ENCODE peak calls at places on chromosomes 2 and 18, in seven cellular contexts. T is IMR-90, K is H1, V is neuronal stem cell, B is mesendoderm, U is H9, X is trophoblast cell. Q is an unnamed sample.

GRCh38 chr2:219951111-219951510 is 323.7 kb downstream of the SLC4A3 start:
- DNase-seq in K (no peak), V (no peak), B (no peak), U (no peak), T (no peak), X (no peak), Q (no peak)

GRCh38 chr2:178807227-178808008 is at the start of gene TTN:
- DNase-seq in K (no peak), T (no peak), U (no peak), V (no peak), X (no peak), B (no peak), Q (no peak)

GRCh38 chr2:11837875-11838734 is 91.7 kb downstream of the LPIN1 start:
- DNase-seq in T (no peak), B (no peak), X (no peak), V (no peak), K (no peak), U (no peak), Q (no peak)

GRCh38 chr2:40937284-40937683 is 485.4 kb upstream of the SLC8A1 start:
- DNase-seq in T (no peak), K (no peak), U (no peak), V (no peak), B (no peak), X (no peak), Q (no peak)

GRCh38 chr2:189639003-189639609 is 22.2 kb upstream of the ASNSD1 start:
- DNase-seq in V (no peak), T (no peak), B (peak), U (no peak), K (no peak), X (peak), Q (no peak)

GRCh38 chr2:15869871-15870270 is 70.5 kb upstream of the MYCN start:
- DNase-seq in X (no peak), V (no peak), B (no peak), T (no peak), U (no peak), K (no peak), Q (no peak)

GRCh38 chr18:55252053-55252675 is 292.9 kb upstream of the CCDC68 start:
- DNase-seq in V (no peak), K (no peak), X (no peak), U (no peak), T (no peak), B (no peak), Q (no peak)

GRCh38 chr2:189517847-189518535 is 62.6 kb downstream of the SLC40A1 start:
- DNase-seq in K (no peak), V (no peak), B (no peak), U (no peak), X (no peak), T (peak), Q (peak)

GRCh38 chr2:168494190-168494711 is 38.2 kb downstream of the CERS6 start:
- DNase-seq in U (peak), K (no peak), V (no peak), X (no peak), T (no peak), B (peak), Q (no peak)

GRCh38 chr2:157785866-157786662 is 90.1 kb downstream of the ACVR1 start:
- DNase-seq in V (no peak), X (no peak), U (no peak), T (peak), B (peak), K (no peak), Q (peak)

GRCh38 chr2:42834161-42834560 is 41.8 kb upstream of the HAAO start:
- DNase-seq in U (no peak), K (peak), X (no peak), V (no peak), T (no peak), B (no peak), Q (no peak)

GRCh38 chr2:234147335-234147861 is 96.9 kb downstream of the SPP2 start:
- DNase-seq in T (no peak), K (no peak), B (peak), X (no peak), V (no peak), U (no peak), Q (no peak)

GRCh38 chr18:48026216-48026615 is 95.8 kb upstream of the SMAD2 start:
- DNase-seq in X (no peak), T (no peak), B (no peak), V (no peak), K (no peak), U (no peak), Q (no peak)

GRCh38 chr2:179226203-179226960 is 38.2 kb downstream of the SESTD1 start:
- DNase-seq in B (no peak), X (no peak), V (no peak), U (no peak), T (no peak), K (no peak), Q (no peak)

GRCh38 chr2:73986085-73986680 is 1.5 kb downstream of the TET3 start:
- DNase-seq in V (no peak), U (no peak), K (no peak), B (no peak), T (no peak), X (no peak), Q (no peak)

GRCh38 chr2:236743623-236744280 is 174.1 kb downstream of the ACKR3 start:
- DNase-seq in V (no peak), U (no peak), B (no peak), X (no peak), K (no peak), T (peak), Q (peak)

GRCh38 chr2:152367547-152368250 is 32.7 kb downstream of the FMNL2 start:
- DNase-seq in B (no peak), V (no peak), X (no peak), T (peak), U (no peak), K (no peak), Q (peak)

GRCh38 chr2:218985021-218985324 is at the start of gene FEV:
- DNase-seq in X (no peak), B (no peak), K (no peak), U (no peak), T (no peak), V (no peak), Q (no peak)

GRCh38 chr18:6441201-6441600 is 26.5 kb upstream of the L3MBTL4 start:
- DNase-seq in B (no peak), V (no peak), T (no peak), X (no peak), K (no peak), U (no peak), Q (no peak)

GRCh38 chr2:138959031-138959430 is 178.8 kb upstream of the NXPH2 start:
- DNase-seq in T (no peak), B (no peak), V (no peak), X (no peak), K (no peak), U (no peak), Q (no peak)

GRCh38 chr2:215979615-215980014 is 33.7 kb downstream of the MREG start:
- DNase-seq in V (no peak), K (no peak), X (no peak), T (no peak), B (no peak), U (no peak), Q (peak)

GRCh38 chr2:164205347-164205746 is 415.9 kb downstream of the GRB14 start:
- DNase-seq in K (no peak), V (no peak), B (no peak), X (peak), U (no peak), T (peak), Q (peak)

GRCh38 chr18:48711651-48712486 is 173.0 kb downstream of the CTIF start:
- DNase-seq in K (no peak), U (peak), T (peak), X (no peak), V (peak), B (peak), Q (peak)

GRCh38 chr18:7272268-7273049 is 41.6 kb downstream of the LRRC30 start:
- DNase-seq in U (peak), X (peak), B (peak), V (peak), K (peak), T (peak), Q (peak)

GRCh38 chr2:96534701-96535181 is 1.8 kb upstream of the ARID5A start:
- DNase-seq in T (no peak), X (no peak), V (no peak), U (no peak), B (no peak), K (no peak), Q (no peak)

GRCh38 chr18:51051105-51051712 is 21.2 kb downstream of the SMAD4 start:
- DNase-seq in T (peak), V (peak), K (no peak), X (no peak), B (peak), U (no peak), Q (peak)

GRCh38 chr2:69375494-69376353 is 11.3 kb downstream of the GFPT1 start:
- DNase-seq in V (no peak), T (peak), B (peak), K (no peak), X (peak), U (no peak), Q (peak)

GRCh38 chr2:219769044-219770030 is 141.9 kb downstream of the SLC4A3 start:
- DNase-seq in K (no peak), T (peak), U (no peak), B (no peak), X (no peak), V (no peak), Q (no peak)

GRCh38 chr2:172552547-172553291 is 3.2 kb upstream of the PDK1 start:
- DNase-seq in T (peak), V (no peak), X (peak), U (no peak), K (no peak), B (no peak), Q (peak)

GRCh38 chr18:59268722-59269562 is 4.3 kb downstream of the RAX start:
- DNase-seq in B (peak), U (peak), X (no peak), T (no peak), K (peak), V (no peak), Q (peak)

GRCh38 chr2:212186166-212186565 is 352.4 kb downstream of the ERBB4 start:
- DNase-seq in V (no peak), K (no peak), U (no peak), T (no peak), X (no peak), B (no peak), Q (no peak)

GRCh38 chr2:225117061-225117716 is 74.9 kb upstream of the DOCK10 start:
- DNase-seq in K (no peak), T (peak), V (no peak), U (no peak), X (no peak), B (no peak), Q (no peak)

GRCh38 chr2:42859006-42859552 is 66.7 kb upstream of the HAAO start:
- DNase-seq in B (peak), K (peak), V (peak), T (peak), U (peak), X (peak), Q (peak)

GRCh38 chr2:176999331-176999730 is 213.3 kb upstream of the HNRNPA3 start:
- DNase-seq in B (peak), U (no peak), X (no peak), K (no peak), T (peak), V (no peak), Q (peak)

GRCh38 chr2:191748050-191748449 is 70.1 kb downstream of the NABP1 start:
- DNase-seq in U (no peak), B (no peak), V (no peak), X (peak), T (peak), K (no peak), Q (no peak)

GRCh38 chr2:42127425-42128424 is 41.4 kb upstream of the EML4 start:
- DNase-seq in U (no peak), X (no peak), V (no peak), T (no peak), B (no peak), K (no peak), Q (peak)

GRCh38 chr2:236661762-236662110 is 92.1 kb downstream of the ACKR3 start:
- DNase-seq in V (no peak), U (no peak), B (no peak), X (no peak), T (no peak), K (no peak), Q (no peak)

GRCh38 chr2:96636772-96637171 is 1.3 kb downstream of the KANSL3 start:
- DNase-seq in V (no peak), B (no peak), U (no peak), X (no peak), K (no peak), T (no peak), Q (no peak)

DNA sequence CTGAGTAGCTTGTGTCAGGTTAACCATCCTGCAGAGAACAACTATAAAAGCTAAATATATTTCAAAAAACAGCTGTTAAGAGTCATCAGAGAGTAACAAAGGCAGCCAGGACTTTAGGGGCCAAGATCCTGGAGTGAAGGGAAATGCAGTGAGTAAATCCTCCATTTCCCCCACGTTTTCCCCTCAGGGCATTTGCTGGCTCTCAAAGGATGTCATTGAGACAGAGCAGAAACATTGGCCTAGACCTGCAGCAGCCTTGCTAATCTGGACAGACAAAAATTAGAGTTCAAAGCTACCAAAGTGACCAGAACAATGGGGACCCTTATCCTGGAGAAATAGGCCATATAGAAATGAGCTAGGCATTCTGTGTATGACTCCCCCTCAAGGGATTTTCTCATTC is 21.1 kb upstream of the KLHL29 start:
- DNase-seq in B (peak), V (no peak), K (no peak), X (no peak), T (no peak), U (no peak), Q (no peak)
- H3K18ac ChIP-seq in B (no peak), V (no peak), K (no peak), X (no peak), T (no peak), U (no peak), Q (no peak)

GRCh38 chr18:3054214-3054613 is 41.3 kb upstream of the LPIN2 start:
- DNase-seq in K (no peak), U (no peak), X (no peak), B (no peak), T (no peak), V (no peak), Q (no peak)
- H3K18ac ChIP-seq in K (no peak), U (no peak), X (no peak), B (no peak), T (no peak), V (no peak), Q (no peak)

GRCh38 chr18:70985948-70986347 is 697.1 kb downstream of the SOCS6 start:
- DNase-seq in U (no peak), T (no peak), K (no peak), B (peak), V (no peak), X (no peak), Q (no peak)
- H3K18ac ChIP-seq in U (no peak), T (no peak), K (no peak), B (no peak), V (no peak), X (no peak), Q (no peak)

GRCh38 chr2:240447331-240447730 is 11.9 kb downstream of the GPC1 start:
- DNase-seq in V (no peak), U (no peak), K (no peak), T (no peak), B (no peak), X (no peak), Q (no peak)

GRCh38 chr2:240447934-240448333 is 12.5 kb downstream of the GPC1 start:
- DNase-seq in K (no peak), V (no peak), X (peak), U (no peak), B (no peak), T (no peak), Q (no peak)

GRCh38 chr2:240445961-240446538 is 10.6 kb downstream of the GPC1 start:
- DNase-seq in B (no peak), U (no peak), K (no peak), T (no peak), X (no peak), V (no peak), Q (no peak)

GRCh38 chr2:240448387-240449274 is 13.2 kb downstream of the GPC1 start:
- DNase-seq in U (no peak), V (no peak), B (no peak), K (no peak), X (peak), T (no peak), Q (no peak)

GRCh38 chr2:240446618-240447175 is 11.2 kb downstream of the GPC1 start:
- DNase-seq in U (no peak), B (no peak), X (no peak), T (no peak), K (no peak), V (no peak), Q (no peak)
- H3K18ac ChIP-seq in U (no peak), B (no peak), X (no peak), T (no peak), K (no peak), V (peak), Q (no peak)

GRCh38 chr2:241888641-241889040 is 19.1 kb downstream of the RTP5 start:
- DNase-seq in B (no peak), T (no peak), K (no peak), X (no peak), V (no peak), U (no peak), Q (no peak)

GRCh38 chr2:241892299-241893137 is 23.0 kb downstream of the RTP5 start:
- DNase-seq in V (no peak), K (no peak), U (no peak), T (no peak), X (peak), B (peak), Q (peak)

GRCh38 chr2:241891315-241891987 is 21.9 kb downstream of the RTP5 start:
- DNase-seq in X (no peak), V (no peak), K (no peak), B (no peak), T (no peak), U (no peak), Q (no peak)

GRCh38 chr2:241891988-241892298 is 22.4 kb downstream of the RTP5 start:
- DNase-seq in K (no peak), U (no peak), T (no peak), B (no peak), X (no peak), V (no peak), Q (no peak)

DNA sequence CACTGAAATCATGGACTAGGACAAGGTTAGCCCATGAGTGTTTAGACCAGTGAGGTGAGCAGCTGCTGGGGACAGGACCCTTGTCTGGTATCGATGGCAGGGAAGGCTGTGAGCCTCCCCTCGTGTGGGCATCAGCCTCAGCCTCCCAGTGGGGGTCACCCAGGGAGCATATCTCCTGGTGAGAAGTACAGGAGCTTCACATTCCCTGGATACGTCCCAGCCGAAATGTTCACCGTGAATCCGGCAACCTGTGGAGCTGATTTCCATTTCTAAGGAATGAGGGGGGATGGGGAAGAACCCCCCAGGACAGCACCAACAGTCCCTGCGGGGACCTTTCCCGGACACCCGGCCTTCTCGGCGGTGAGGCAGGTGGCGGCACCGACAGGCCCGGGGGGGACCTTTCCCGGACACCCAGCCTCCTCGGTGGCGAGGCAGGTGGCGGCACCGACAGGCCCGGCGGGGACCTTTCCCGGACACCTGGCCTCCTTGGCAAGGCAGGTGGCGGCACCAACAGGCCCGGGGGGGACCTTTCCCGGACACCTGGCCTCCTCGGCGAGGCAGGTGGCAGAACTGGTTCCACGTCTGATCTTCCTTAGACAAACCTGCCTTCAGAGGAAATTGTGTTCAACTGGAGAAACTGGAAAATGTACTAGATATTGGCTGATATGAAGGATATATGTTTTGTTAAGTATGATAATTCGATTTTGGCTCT is 21.2 kb downstream of the RTP5 start:
- DNase-seq in B (no peak), X (peak), U (no peak), T (no peak), V (no peak), K (no peak), Q (no peak)
- H3K18ac ChIP-seq in B (no peak), X (no peak), U (no peak), T (no peak), V (no peak), K (no peak), Q (no peak)

DNA sequence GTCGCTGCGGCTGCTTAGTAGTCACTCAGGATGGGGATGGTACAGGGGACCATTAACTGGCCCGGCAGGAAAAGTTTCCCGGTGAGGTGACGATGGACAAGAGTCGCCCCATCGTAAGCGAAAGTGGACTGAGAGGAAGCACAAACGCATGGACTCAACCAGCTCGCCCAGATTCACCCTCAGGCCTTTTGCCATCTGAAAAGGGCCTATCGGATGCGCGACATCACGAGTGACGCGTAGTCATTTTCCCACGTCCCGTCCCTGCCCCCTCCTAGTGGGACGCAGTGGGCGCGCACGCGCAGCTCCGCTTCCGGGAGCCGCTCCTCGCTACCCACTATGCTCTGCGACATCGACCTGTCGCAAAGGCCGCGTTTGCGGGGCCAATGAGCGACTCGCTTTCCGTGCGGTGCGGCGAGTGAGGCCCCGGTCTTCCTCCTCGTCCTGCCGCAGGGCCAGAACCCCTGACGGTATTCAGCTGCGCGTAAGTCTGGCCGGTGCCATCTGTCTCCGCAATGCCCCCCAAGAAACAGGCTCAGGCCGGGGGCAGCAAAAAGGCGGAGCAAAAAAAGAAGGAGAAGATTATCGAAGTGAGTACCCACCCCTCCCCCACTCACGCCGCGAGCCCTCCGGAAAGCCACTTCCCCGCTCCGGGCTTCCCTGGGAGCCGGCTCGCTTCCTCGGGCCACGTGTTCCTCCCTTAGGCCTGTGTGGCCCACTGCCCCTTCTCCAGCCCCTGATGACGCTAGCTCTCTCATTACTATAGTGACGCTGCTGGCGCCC is at the start of gene ZC3H15:
- DNase-seq in U (peak), V (peak), T (peak), K (peak), B (peak), X (peak), Q (peak)
- H3K18ac ChIP-seq in U (peak), V (peak), T (peak), K (peak), B (peak), X (peak), Q (peak)

GRCh38 chr2:150219861-150220260 is 267.6 kb downstream of the RND3 start:
- DNase-seq in B (no peak), V (no peak), U (no peak), K (no peak), T (no peak), X (no peak), Q (no peak)
- H3K18ac ChIP-seq in B (peak), V (no peak), U (no peak), K (no peak), T (no peak), X (no peak), Q (peak)

GRCh38 chr18:75525331-75525730 is 97.8 kb upstream of the SMIM21 start:
- DNase-seq in U (no peak), B (no peak), X (no peak), T (no peak), V (no peak), K (no peak), Q (no peak)
- H3K18ac ChIP-seq in U (no peak), B (no peak), X (no peak), T (no peak), V (no peak), K (no peak), Q (no peak)

GRCh38 chr2:238851026-238851425 is 3.1 kb downstream of the TWIST2 start:
- DNase-seq in V (no peak), T (no peak), X (no peak), K (no peak), U (no peak), B (no peak), Q (no peak)
- H3K18ac ChIP-seq in V (no peak), T (peak), X (no peak), K (no peak), U (no peak), B (no peak), Q (no peak)